ENCODE peak calls at places on chromosomes 3 and 15, in seven cellular contexts. One of them, this sample, is unnamed. For H3K4me1, the result is how much of the 10 kb centered on the place peaks cover.

GRCh38 chr3:22228705-22229104 is 477.7 kb upstream of the ZNF385D start:
- DNase-seq in endodermal cell: no peak
- DNase-seq in right atrium auricular region: no peak
- DNase-seq in CD8-positive, alpha-beta memory T cell: no peak
- DNase-seq in heart left ventricle: no peak
- DNase-seq in upper lobe of right lung: no peak
- DNase-seq in SK-N-SH: no peak
- DNase-seq in this sample: no peak

GRCh38 chr15:90201150-90201943 is at the start of gene SEMA4B:
- DNase-seq in endodermal cell: peak
- DNase-seq in right atrium auricular region: no peak
- DNase-seq in CD8-positive, alpha-beta memory T cell: peak
- DNase-seq in heart left ventricle: peak
- DNase-seq in upper lobe of right lung: peak
- DNase-seq in SK-N-SH: peak
- DNase-seq in this sample: peak

GRCh38 chr15:51706347-51706746 is 25.0 kb downstream of the SCG3 start:
- DNase-seq in endodermal cell: no peak
- DNase-seq in right atrium auricular region: no peak
- DNase-seq in CD8-positive, alpha-beta memory T cell: no peak
- DNase-seq in heart left ventricle: no peak
- DNase-seq in upper lobe of right lung: no peak
- DNase-seq in SK-N-SH: peak
- DNase-seq in this sample: no peak

GRCh38 chr15:42371125-42371524 is 11.8 kb downstream of the CAPN3 start:
- DNase-seq in endodermal cell: no peak
- DNase-seq in right atrium auricular region: no peak
- DNase-seq in CD8-positive, alpha-beta memory T cell: no peak
- DNase-seq in heart left ventricle: no peak
- DNase-seq in upper lobe of right lung: no peak
- DNase-seq in SK-N-SH: no peak
- DNase-seq in this sample: no peak

GRCh38 chr15:75171408-75171807 is 30.3 kb upstream of the C15orf39 start:
- DNase-seq in endodermal cell: no peak
- DNase-seq in right atrium auricular region: no peak
- DNase-seq in CD8-positive, alpha-beta memory T cell: no peak
- DNase-seq in heart left ventricle: no peak
- DNase-seq in upper lobe of right lung: peak
- DNase-seq in SK-N-SH: no peak
- DNase-seq in this sample: no peak

GRCh38 chr3:155078959-155079794 is 942 bp upstream of the MME start:
- DNase-seq in endodermal cell: peak
- DNase-seq in right atrium auricular region: no peak
- DNase-seq in CD8-positive, alpha-beta memory T cell: no peak
- DNase-seq in heart left ventricle: no peak
- DNase-seq in upper lobe of right lung: no peak
- DNase-seq in SK-N-SH: peak
- DNase-seq in this sample: no peak

GRCh38 chr15:48360841-48361240 is 29.6 kb downstream of the DUT start:
- DNase-seq in endodermal cell: no peak
- DNase-seq in right atrium auricular region: no peak
- DNase-seq in CD8-positive, alpha-beta memory T cell: no peak
- DNase-seq in heart left ventricle: no peak
- DNase-seq in upper lobe of right lung: no peak
- DNase-seq in SK-N-SH: no peak
- DNase-seq in this sample: no peak

GRCh38 chr3:184697845-184698244 is 14.0 kb downstream of the MAGEF1 start:
- DNase-seq in endodermal cell: no peak
- DNase-seq in right atrium auricular region: no peak
- DNase-seq in CD8-positive, alpha-beta memory T cell: no peak
- DNase-seq in heart left ventricle: no peak
- DNase-seq in upper lobe of right lung: no peak
- DNase-seq in SK-N-SH: peak
- DNase-seq in this sample: no peak

GRCh38 chr3:33117461-33117860 is 3.6 kb downstream of the CRTAP start:
- DNase-seq in endodermal cell: no peak
- DNase-seq in right atrium auricular region: no peak
- DNase-seq in CD8-positive, alpha-beta memory T cell: no peak
- DNase-seq in heart left ventricle: no peak
- DNase-seq in upper lobe of right lung: no peak
- DNase-seq in SK-N-SH: no peak
- DNase-seq in this sample: no peak

GRCh38 chr3:177321819-177322218 is 124.5 kb upstream of the TBL1XR1 start:
- DNase-seq in endodermal cell: no peak
- DNase-seq in right atrium auricular region: no peak
- DNase-seq in CD8-positive, alpha-beta memory T cell: no peak
- DNase-seq in heart left ventricle: no peak
- DNase-seq in upper lobe of right lung: no peak
- DNase-seq in SK-N-SH: no peak
- DNase-seq in this sample: no peak

GRCh38 chr3:177318559-177318958 is 121.3 kb upstream of the TBL1XR1 start:
- DNase-seq in endodermal cell: no peak
- DNase-seq in right atrium auricular region: no peak
- DNase-seq in CD8-positive, alpha-beta memory T cell: no peak
- DNase-seq in heart left ventricle: no peak
- DNase-seq in upper lobe of right lung: no peak
- DNase-seq in SK-N-SH: no peak
- DNase-seq in this sample: no peak

GRCh38 chr3:177317247-177317646 is 120.0 kb upstream of the TBL1XR1 start:
- DNase-seq in endodermal cell: no peak
- DNase-seq in right atrium auricular region: no peak
- DNase-seq in CD8-positive, alpha-beta memory T cell: no peak
- DNase-seq in heart left ventricle: no peak
- DNase-seq in upper lobe of right lung: no peak
- DNase-seq in SK-N-SH: no peak
- DNase-seq in this sample: no peak

GRCh38 chr3:177322846-177323245 is 125.6 kb upstream of the TBL1XR1 start:
- DNase-seq in endodermal cell: no peak
- DNase-seq in right atrium auricular region: no peak
- DNase-seq in CD8-positive, alpha-beta memory T cell: no peak
- DNase-seq in heart left ventricle: no peak
- DNase-seq in upper lobe of right lung: no peak
- DNase-seq in SK-N-SH: no peak
- DNase-seq in this sample: no peak

DNA sequence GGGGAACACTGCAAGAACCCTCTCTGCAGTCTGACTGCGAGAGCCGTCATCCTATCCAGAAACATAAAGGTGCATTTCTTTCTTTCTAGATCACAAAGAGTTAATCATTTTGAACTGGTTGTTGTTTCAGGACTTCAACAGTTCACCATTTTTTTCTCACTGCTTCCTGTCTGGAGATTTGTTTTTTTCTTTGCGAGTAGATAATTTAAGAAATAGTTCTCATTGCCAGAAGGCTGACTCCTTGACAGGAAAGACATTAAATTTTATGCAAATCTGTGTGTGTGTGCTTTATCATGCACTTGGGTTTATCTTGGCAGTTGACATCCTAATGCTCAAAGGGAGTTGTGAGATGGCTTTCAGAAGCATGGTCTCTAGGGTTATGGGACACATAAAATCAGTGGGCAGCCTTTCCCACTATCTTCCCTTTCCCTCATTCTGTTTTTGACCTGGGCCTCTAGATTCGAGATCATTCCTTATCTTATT is 123.5 kb upstream of the TBL1XR1 start:
- DNase-seq in endodermal cell: no peak
- DNase-seq in right atrium auricular region: no peak
- DNase-seq in CD8-positive, alpha-beta memory T cell: no peak
- DNase-seq in heart left ventricle: no peak
- DNase-seq in upper lobe of right lung: no peak
- DNase-seq in SK-N-SH: no peak
- DNase-seq in this sample: no peak
- H3K4me3 ChIP-seq in endodermal cell: no peak
- H3K4me3 ChIP-seq in right atrium auricular region: no peak
- H3K4me3 ChIP-seq in CD8-positive, alpha-beta memory T cell: no peak
- H3K4me3 ChIP-seq in heart left ventricle: no peak
- H3K4me3 ChIP-seq in upper lobe of right lung: no peak
- H3K4me3 ChIP-seq in SK-N-SH: no peak
- H3K4me3 ChIP-seq in this sample: no peak

DNA sequence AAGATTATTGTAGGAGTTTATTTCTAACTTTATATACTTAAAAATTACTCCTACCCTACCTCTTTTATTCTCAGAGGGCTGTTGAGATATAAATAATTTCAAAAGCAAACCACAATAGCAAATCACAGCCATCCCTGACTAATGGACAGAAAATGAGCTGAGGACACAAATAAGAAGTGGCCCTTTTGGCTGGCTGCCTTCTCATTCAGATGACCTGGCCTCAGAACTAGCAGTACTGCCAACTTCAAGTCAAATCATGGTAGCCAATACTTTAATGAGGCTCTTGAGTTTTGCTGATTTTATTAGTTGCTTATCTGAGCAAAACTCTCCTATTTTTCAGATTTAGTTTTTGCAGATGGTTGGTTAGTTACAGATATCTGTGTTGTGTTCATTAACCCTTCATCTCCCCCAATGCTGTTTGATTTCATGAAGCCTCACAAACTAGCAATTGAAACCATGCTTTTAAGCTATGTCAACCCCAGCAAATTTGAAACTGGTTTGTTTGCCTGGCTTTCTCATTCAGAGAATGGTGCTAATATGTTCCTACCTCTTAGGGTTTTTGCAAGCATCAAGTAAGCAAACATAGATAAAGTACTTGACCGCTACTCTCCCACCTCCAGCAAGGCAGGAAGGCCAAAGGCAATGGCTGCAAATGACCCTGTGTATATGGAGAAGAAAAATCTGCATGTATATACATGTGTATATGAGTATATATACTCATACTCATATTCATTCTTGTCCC is 73.4 kb upstream of the HACD2 start:
- DNase-seq in endodermal cell: no peak
- DNase-seq in right atrium auricular region: peak
- DNase-seq in CD8-positive, alpha-beta memory T cell: no peak
- DNase-seq in heart left ventricle: peak
- DNase-seq in upper lobe of right lung: no peak
- DNase-seq in SK-N-SH: no peak
- DNase-seq in this sample: peak
- H3K4me1 ChIP-seq in endodermal cell: under half
- H3K4me1 ChIP-seq in right atrium auricular region: under half
- H3K4me1 ChIP-seq in CD8-positive, alpha-beta memory T cell: under half
- H3K4me1 ChIP-seq in heart left ventricle: under half
- H3K4me1 ChIP-seq in upper lobe of right lung: half or more
- H3K4me1 ChIP-seq in SK-N-SH: under half
- H3K4me1 ChIP-seq in this sample: half or more

GRCh38 chr3:50267280-50267913 is 1.6 kb upstream of the SEMA3B start:
- DNase-seq in endodermal cell: peak
- DNase-seq in right atrium auricular region: no peak
- DNase-seq in CD8-positive, alpha-beta memory T cell: no peak
- DNase-seq in heart left ventricle: peak
- DNase-seq in upper lobe of right lung: peak
- DNase-seq in SK-N-SH: no peak
- DNase-seq in this sample: peak
- H3K4me3 ChIP-seq in endodermal cell: no peak
- H3K4me3 ChIP-seq in right atrium auricular region: peak
- H3K4me3 ChIP-seq in CD8-positive, alpha-beta memory T cell: no peak
- H3K4me3 ChIP-seq in heart left ventricle: peak
- H3K4me3 ChIP-seq in upper lobe of right lung: peak
- H3K4me3 ChIP-seq in SK-N-SH: peak
- H3K4me3 ChIP-seq in this sample: peak

GRCh38 chr3:150237490-150237889 is 170.6 kb upstream of the TSC22D2 start:
- DNase-seq in endodermal cell: no peak
- DNase-seq in right atrium auricular region: no peak
- DNase-seq in CD8-positive, alpha-beta memory T cell: no peak
- DNase-seq in heart left ventricle: no peak
- DNase-seq in upper lobe of right lung: no peak
- DNase-seq in SK-N-SH: no peak
- DNase-seq in this sample: no peak
- H3K4me1 ChIP-seq in endodermal cell: under half
- H3K4me1 ChIP-seq in right atrium auricular region: under half
- H3K4me1 ChIP-seq in CD8-positive, alpha-beta memory T cell: under half
- H3K4me1 ChIP-seq in heart left ventricle: under half
- H3K4me1 ChIP-seq in upper lobe of right lung: under half
- H3K4me1 ChIP-seq in SK-N-SH: under half
- H3K4me1 ChIP-seq in this sample: under half

GRCh38 chr3:134031620-134031915 is 1.8 kb upstream of the SLCO2A1 start:
- DNase-seq in endodermal cell: no peak
- DNase-seq in right atrium auricular region: no peak
- DNase-seq in CD8-positive, alpha-beta memory T cell: no peak
- DNase-seq in heart left ventricle: no peak
- DNase-seq in upper lobe of right lung: no peak
- DNase-seq in SK-N-SH: no peak
- DNase-seq in this sample: no peak

GRCh38 chr3:134030801-134031619 is 1.3 kb upstream of the SLCO2A1 start:
- DNase-seq in endodermal cell: no peak
- DNase-seq in right atrium auricular region: peak
- DNase-seq in CD8-positive, alpha-beta memory T cell: no peak
- DNase-seq in heart left ventricle: no peak
- DNase-seq in upper lobe of right lung: no peak
- DNase-seq in SK-N-SH: no peak
- DNase-seq in this sample: no peak

GRCh38 chr3:134029734-134030381 is at the start of gene SLCO2A1:
- DNase-seq in endodermal cell: peak
- DNase-seq in right atrium auricular region: no peak
- DNase-seq in CD8-positive, alpha-beta memory T cell: no peak
- DNase-seq in heart left ventricle: no peak
- DNase-seq in upper lobe of right lung: peak
- DNase-seq in SK-N-SH: peak
- DNase-seq in this sample: peak

GRCh38 chr3:134029256-134029733 is 430 bp downstream of the SLCO2A1 start:
- DNase-seq in endodermal cell: no peak
- DNase-seq in right atrium auricular region: no peak
- DNase-seq in CD8-positive, alpha-beta memory T cell: no peak
- DNase-seq in heart left ventricle: no peak
- DNase-seq in upper lobe of right lung: no peak
- DNase-seq in SK-N-SH: peak
- DNase-seq in this sample: no peak

GRCh38 chr3:134030382-134030753 is 643 bp upstream of the SLCO2A1 start:
- DNase-seq in endodermal cell: peak
- DNase-seq in right atrium auricular region: no peak
- DNase-seq in CD8-positive, alpha-beta memory T cell: no peak
- DNase-seq in heart left ventricle: no peak
- DNase-seq in upper lobe of right lung: no peak
- DNase-seq in SK-N-SH: no peak
- DNase-seq in this sample: no peak
- H3K4me3 ChIP-seq in endodermal cell: peak
- H3K4me3 ChIP-seq in right atrium auricular region: peak
- H3K4me3 ChIP-seq in CD8-positive, alpha-beta memory T cell: no peak
- H3K4me3 ChIP-seq in heart left ventricle: peak
- H3K4me3 ChIP-seq in upper lobe of right lung: peak
- H3K4me3 ChIP-seq in SK-N-SH: peak
- H3K4me3 ChIP-seq in this sample: peak

This sample was measured in lower lobe of right lung.